ENCODE peak calls at places on chromosomes 12 and 14, in seven cellular contexts. D is tibial artery, X is lung, V is HFFc6, H is IMR-90, Y is MCF 10A, Q is brain microvascular endothelial cell. R is an unnamed sample.

GRCh38 chr14:91410781-91411536 is 6.7 kb downstream of the CCDC88C start:
- DNase-seq in D (no peak), X (no peak), V (no peak), H (no peak), Y (no peak), Q (no peak), R (no peak)

GRCh38 chr12:93459992-93460391 is 7.3 kb upstream of the MRPL42 start:
- DNase-seq in D (no peak), X (no peak), V (no peak), H (no peak), Y (no peak), Q (no peak), R (no peak)

GRCh38 chr14:75301666-75302325 is 23.2 kb downstream of the FOS start:
- DNase-seq in D (peak), X (no peak), V (no peak), H (no peak), Y (peak), Q (peak), R (no peak)

GRCh38 chr12:10634427-10634826 is 21.0 kb upstream of the MAGOHB start:
- DNase-seq in D (no peak), X (no peak), V (peak), H (peak), Y (no peak), Q (peak), R (no peak)

GRCh38 chr12:12722351-12723146 is 5.4 kb downstream of the CDKN1B start:
- DNase-seq in D (no peak), X (no peak), V (no peak), H (peak), Y (peak), Q (no peak), R (peak)

GRCh38 chr12:47707905-47708543 is 2.2 kb upstream of the RPAP3 start:
- DNase-seq in D (no peak), X (no peak), V (no peak), H (no peak), Y (no peak), Q (no peak), R (no peak)

GRCh38 chr14:81401420-81402122 is 1.4 kb upstream of the STON2 start:
- DNase-seq in D (no peak), X (no peak), V (peak), H (peak), Y (peak), Q (peak), R (peak)

GRCh38 chr14:101478796-101479410 is 82.4 kb upstream of the DIO3 start:
- DNase-seq in D (peak), X (no peak), V (no peak), H (no peak), Y (no peak), Q (no peak), R (no peak)

GRCh38 chr14:101123639-101124525 is 220.4 kb upstream of the RTL1 start:
- DNase-seq in D (peak), X (peak), V (no peak), H (no peak), Y (no peak), Q (no peak), R (no peak)

DNA sequence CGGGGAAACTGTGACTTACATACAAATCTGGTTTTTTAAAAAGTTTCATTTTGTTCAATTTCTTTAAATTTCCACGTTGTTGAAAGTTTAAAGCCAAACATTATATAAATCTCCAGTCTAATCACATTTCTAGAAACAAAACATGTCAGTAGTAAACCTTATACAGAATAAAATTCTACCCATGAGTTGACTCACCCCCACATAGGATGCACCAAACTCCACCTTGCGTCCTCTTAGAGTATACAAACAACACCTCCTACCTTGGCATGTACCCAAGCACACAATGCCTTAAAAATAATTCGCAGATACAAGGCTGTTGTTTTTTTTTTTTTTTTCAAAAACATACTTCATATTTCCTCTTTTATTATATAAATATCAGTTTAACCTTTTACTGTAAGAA is 3.4 kb downstream of the FBXL14 start:
- DNase-seq in D (no peak), X (no peak), V (peak), H (no peak), Y (peak), Q (no peak), R (peak)
- TF ChIP-seq CTCF in D (no peak), X (no peak), V (peak), H (peak), Y (peak), Q (peak), R (peak)

GRCh38 chr12:54017027-54017788 is 8.4 kb downstream of the HOXC8 start:
- DNase-seq in D (peak), X (no peak), V (no peak), H (no peak), Y (peak), Q (no peak), R (no peak)
- TF ChIP-seq CTCF in D (no peak), X (no peak), V (no peak), H (no peak), Y (peak), Q (no peak), R (no peak)

DNA sequence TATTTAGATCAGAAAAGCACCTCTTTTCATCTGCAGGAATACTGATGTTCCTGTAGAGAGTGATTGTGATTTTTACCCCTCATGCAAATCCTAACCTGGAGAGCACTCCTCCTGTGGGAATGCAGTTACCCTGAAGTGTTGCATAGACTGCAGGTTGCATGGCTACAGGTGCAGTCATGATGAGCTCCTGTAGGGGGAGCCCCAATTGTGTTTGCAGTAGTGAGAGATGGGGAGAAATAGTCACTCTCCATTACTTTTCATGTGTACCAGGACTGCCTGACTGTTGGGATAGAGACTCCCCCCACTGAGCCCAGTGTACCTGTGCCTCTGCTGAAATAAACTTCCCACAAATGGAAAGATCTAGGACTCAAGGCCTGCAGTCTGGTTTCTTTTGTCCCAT is 1086.5 kb downstream of the SLC6A15 start:
- DNase-seq in D (no peak), X (no peak), V (peak), H (peak), Y (peak), Q (peak), R (peak)
- TF ChIP-seq CTCF in D (no peak), X (no peak), V (peak), H (peak), Y (peak), Q (peak), R (peak)

GRCh38 chr12:108645686-108646596 is 12.2 kb upstream of the SELPLG start:
- DNase-seq in D (no peak), X (no peak), V (no peak), H (no peak), Y (no peak), Q (no peak), R (no peak)

GRCh38 chr12:108646597-108647190 is 13.0 kb upstream of the SELPLG start:
- DNase-seq in D (no peak), X (no peak), V (no peak), H (peak), Y (no peak), Q (no peak), R (no peak)

GRCh38 chr12:108648371-108648770 is 14.7 kb upstream of the SELPLG start:
- DNase-seq in D (no peak), X (no peak), V (no peak), H (no peak), Y (no peak), Q (no peak), R (no peak)

GRCh38 chr12:108647936-108648287 is 14.2 kb upstream of the SELPLG start:
- DNase-seq in D (no peak), X (no peak), V (no peak), H (no peak), Y (no peak), Q (no peak), R (no peak)

GRCh38 chr12:108647199-108647935 is 13.7 kb upstream of the SELPLG start:
- DNase-seq in D (no peak), X (no peak), V (no peak), H (no peak), Y (no peak), Q (no peak), R (no peak)
- TF ChIP-seq CTCF in D (no peak), X (no peak), V (peak), H (no peak), Y (no peak), Q (peak), R (no peak)

DNA sequence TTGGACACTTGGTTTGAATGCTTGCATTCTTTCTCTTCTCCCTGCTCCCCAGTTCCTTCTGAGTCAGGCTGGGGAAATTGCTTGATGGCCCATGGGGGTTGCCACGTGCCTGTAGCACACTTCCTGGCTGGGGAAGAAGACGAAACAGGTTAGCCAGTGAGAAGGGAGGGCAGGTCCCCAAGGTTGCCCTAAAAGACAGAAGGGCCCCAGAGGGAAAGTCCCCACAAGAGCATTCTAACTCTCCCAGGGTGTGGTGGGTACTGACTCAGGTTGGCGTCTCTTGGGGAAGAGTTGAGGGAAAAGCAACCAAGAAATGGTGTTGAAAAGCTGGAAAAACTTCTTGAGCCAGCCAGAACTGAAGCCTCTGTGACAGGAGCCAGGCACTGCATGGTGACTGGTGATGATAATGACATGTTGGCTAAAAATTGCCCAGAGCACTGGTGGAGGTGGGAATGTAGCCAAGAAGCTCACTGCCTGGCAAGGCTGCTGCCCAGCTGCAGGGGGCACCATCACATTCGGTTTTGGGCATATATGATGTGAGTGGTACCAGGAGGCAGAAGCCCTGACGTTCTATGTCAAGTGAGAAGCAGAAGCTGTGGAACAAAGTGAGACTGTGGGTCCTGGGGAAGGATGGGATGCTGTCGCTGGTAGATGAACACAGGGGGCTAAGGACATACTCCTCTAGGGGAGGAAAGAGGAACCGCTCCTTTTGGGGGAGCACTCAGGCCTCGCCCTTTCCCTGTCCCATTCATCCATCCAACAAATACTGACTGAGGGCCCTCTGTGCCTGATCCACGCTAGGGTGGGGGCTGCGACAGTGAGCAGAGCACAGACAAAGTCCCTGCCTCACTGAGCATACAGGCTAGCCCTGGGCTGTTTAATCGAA is 8.1 kb upstream of the RABGGTA start:
- DNase-seq in D (no peak), X (no peak), V (no peak), H (no peak), Y (peak), Q (no peak), R (peak)
- TF ChIP-seq CTCF in D (no peak), X (no peak), V (peak), H (peak), Y (no peak), Q (peak), R (peak)

DNA sequence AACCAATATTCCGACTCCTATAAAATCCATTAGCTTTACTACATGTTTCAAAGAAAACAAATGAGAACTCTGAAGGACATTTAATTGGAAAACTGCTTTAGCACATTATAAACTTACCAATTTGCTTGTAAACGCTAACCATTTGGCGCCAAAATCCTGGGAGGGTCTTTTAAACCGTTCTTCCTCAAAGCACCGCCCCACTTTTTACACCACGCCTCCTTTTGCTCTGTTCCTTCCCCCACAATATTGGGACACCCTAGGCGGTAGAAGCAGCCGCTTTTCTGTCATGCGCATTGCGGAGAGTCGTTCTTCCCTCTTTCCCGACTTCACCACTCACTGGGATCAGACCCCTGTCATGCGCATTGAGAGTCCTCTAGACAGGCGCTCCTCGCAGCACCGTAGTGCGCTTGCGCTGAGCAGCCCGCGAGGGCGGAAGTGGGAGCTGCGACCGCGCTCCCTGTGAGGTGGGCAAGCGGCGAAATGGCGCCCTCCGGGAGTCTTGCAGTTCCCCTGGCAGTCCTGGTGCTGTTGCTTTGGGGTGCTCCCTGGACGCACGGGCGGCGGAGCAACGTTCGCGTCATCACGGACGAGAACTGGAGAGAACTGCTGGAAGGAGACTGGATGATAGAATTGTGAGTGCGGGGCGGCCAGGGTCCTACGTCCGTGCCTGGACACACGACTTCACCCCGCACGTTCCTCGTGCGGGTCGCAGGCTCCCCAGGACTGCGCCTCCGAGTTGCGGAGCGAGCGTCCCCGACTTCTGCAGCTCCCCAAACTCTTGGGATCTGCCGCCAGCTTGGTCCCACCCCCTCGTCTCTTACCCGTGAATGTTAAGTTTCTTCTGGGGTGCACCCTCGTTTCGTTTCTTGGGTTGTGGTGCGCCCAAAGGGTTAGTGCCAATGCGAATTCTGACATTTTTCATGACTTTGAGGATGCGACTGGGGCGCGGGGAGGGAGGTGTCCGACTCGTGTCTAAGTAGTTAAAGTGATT is at the start of gene TMX1:
- DNase-seq in D (peak), X (peak), V (peak), H (peak), Y (peak), Q (peak), R (peak)
- TF ChIP-seq CTCF in D (no peak), X (no peak), V (peak), H (peak), Y (no peak), Q (peak), R (no peak)

GRCh38 chr12:119992129-119992705 is 3.2 kb downstream of the BICDL1 start:
- DNase-seq in D (no peak), X (no peak), V (no peak), H (no peak), Y (no peak), Q (no peak), R (no peak)

GRCh38 chr12:119990382-119990874 is 1.4 kb downstream of the BICDL1 start:
- DNase-seq in D (no peak), X (no peak), V (no peak), H (no peak), Y (no peak), Q (no peak), R (peak)

GRCh38 chr12:119989619-119990381 is 764 bp downstream of the BICDL1 start:
- DNase-seq in D (peak), X (peak), V (peak), H (peak), Y (peak), Q (peak), R (peak)

GRCh38 chr12:119988788-119989618 is at the start of gene BICDL1:
- DNase-seq in D (no peak), X (peak), V (peak), H (peak), Y (peak), Q (no peak), R (peak)

DNA sequence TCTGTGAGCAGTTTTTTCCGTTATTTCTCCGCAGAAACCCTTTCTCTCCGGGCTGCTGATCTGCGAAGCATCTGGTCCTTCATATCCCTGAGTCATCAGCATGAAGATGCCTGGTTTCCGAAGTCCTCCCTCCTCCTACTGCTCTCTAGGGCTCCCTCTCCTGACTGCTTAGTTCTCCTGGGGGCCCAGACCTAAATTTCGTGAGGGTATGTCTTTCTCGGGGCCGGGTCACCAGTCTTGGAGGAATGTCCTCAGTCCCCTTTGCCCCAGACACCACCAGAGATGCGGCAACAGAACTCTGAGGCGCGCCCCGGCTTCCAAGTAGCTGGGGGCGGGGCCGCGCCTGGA is 622 bp upstream of the BICDL1 start:
- DNase-seq in D (no peak), X (no peak), V (peak), H (peak), Y (no peak), Q (peak), R (no peak)
- TF ChIP-seq CTCF in D (no peak), X (no peak), V (peak), H (peak), Y (peak), Q (peak), R (peak)

GRCh38 chr12:85872497-85873091 is 1.5 kb upstream of the NTS start:
- DNase-seq in D (no peak), X (no peak), V (peak), H (peak), Y (peak), Q (peak), R (peak)
- TF ChIP-seq CTCF in D (peak), X (peak), V (peak), H (peak), Y (peak), Q (peak), R (peak)

DNA sequence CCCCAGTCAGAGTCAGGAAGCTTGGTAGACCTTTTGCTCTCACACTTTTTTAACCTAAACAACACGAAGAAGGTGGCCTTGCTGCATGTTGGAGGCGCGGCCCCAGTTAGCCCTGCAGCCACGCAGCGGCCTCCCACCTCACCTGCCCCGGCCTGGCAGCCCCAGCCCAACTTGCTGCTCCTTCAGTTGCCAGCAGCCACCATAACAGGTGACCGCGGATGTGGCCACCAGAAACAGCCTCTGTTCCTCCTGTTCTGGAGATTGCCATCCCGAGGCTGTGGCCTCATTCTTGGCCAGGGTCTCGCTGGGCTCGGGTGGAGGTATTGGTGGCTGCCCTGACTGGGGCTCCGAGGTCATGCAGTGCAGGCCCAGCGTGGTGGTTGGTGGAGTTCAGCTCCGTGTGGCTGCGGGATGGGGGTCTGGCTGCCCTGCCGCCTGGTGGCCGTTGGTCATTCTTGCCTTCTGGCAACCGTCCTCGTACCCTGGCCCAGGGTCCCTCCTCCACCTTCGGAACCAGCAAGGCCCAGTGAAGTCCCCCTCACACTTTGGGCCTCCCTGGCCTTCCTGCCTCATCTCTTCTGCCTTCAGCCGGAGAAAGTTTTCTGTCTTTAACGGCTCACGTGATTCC is 20.7 kb upstream of the TEX22 start:
- DNase-seq in D (no peak), X (no peak), V (no peak), H (no peak), Y (no peak), Q (no peak), R (no peak)
- TF ChIP-seq CTCF in D (no peak), X (no peak), V (no peak), H (no peak), Y (no peak), Q (no peak), R (no peak)